ENCODE peak calls at places on chromosomes 11 and 22, in nine cellular contexts. N is lung microvascular endothelial cell; M is stimulated activated CD4-positive, alpha-beta T cell treated with anti-CD3 and anti-CD28 coated beads, TNF-alpha, amount 100 ng/mL, for 1 hour; Y is substantia nigra; C is Daoy; K is Peyer's patch; J is GM04504; V is NCI-H1417; F is GM03348. X is an unnamed sample.

GRCh38 chr11:130246719-130247118 is 68.0 kb downstream of the ZBTB44 start:
- DNase-seq in N (no peak), M (no peak), Y (no peak), C (no peak), K (no peak), J (no peak), V (no peak), F (no peak), X (no peak)

GRCh38 chr22:19876314-19876940 is 21.8 kb upstream of the GNB1L start:
- DNase-seq in N (no peak), M (no peak), Y (no peak), C (peak; percentile 80), K (peak; percentile 46), J (no peak), V (no peak), F (no peak), X (no peak)

GRCh38 chr11:27263046-27263445 is 100.0 kb downstream of the CCDC34 start:
- DNase-seq in N (no peak), M (no peak), Y (no peak), C (no peak), K (no peak), J (no peak), V (no peak), F (peak; percentile 31), X (no peak)

GRCh38 chr11:42239102-42239501 is 779.6 kb upstream of the LRRC4C start:
- DNase-seq in N (no peak), M (no peak), Y (no peak), C (no peak), K (no peak), J (peak; percentile 92), V (no peak), F (peak; percentile 53), X (no peak)

GRCh38 chr22:22710719-22711531 is 66.5 kb downstream of the GGTLC2 start:
- DNase-seq in N (peak; percentile 24), M (peak; percentile 76), Y (peak; percentile 31), C (peak; percentile 41), K (peak; percentile 93), J (no peak), V (peak; percentile 37), F (peak; percentile 77), X (peak; percentile 29)

GRCh38 chr11:35167451-35167954 is 28.5 kb downstream of the CD44 start:
- DNase-seq in N (no peak), M (no peak), Y (no peak), C (no peak), K (no peak), J (no peak), V (no peak), F (peak; percentile 40), X (no peak)

GRCh38 chr22:24208012-24208749 is 26.9 kb downstream of the SUSD2 start:
- DNase-seq in N (peak; percentile 98), M (no peak), Y (no peak), C (peak; percentile 86), K (no peak), J (peak; percentile 90), V (no peak), F (peak; percentile 86), X (no peak)

GRCh38 chr11:13258855-13259254 is 18.7 kb upstream of the BMAL1 start:
- DNase-seq in N (no peak), M (no peak), Y (no peak), C (no peak), K (no peak), J (no peak), V (no peak), F (no peak), X (no peak)

GRCh38 chr22:42169055-42169469 is 38.5 kb upstream of the CYP2D6 start:
- DNase-seq in N (peak; percentile 75), M (peak; percentile 50), Y (peak; percentile 63), C (peak; percentile 68), K (peak; percentile 88), J (no peak), V (peak; percentile 5), F (peak; percentile 80), X (no peak)

GRCh38 chr11:120343429-120343828 is 7.2 kb downstream of the ARHGEF12 start:
- DNase-seq in N (no peak), M (no peak), Y (peak; percentile 29), C (no peak), K (peak; percentile 53), J (no peak), V (no peak), F (no peak), X (no peak)

GRCh38 chr22:47035443-47035881 is 273.0 kb downstream of the TBC1D22A start:
- DNase-seq in N (no peak), M (no peak), Y (no peak), C (no peak), K (no peak), J (no peak), V (no peak), F (no peak), X (no peak)

GRCh38 chr11:66337103-66337899 is 1.1 kb upstream of the RIN1 start:
- DNase-seq in N (peak; percentile 29), M (no peak), Y (no peak), C (peak; percentile 39), K (no peak), J (no peak), V (no peak), F (no peak), X (no peak)

GRCh38 chr11:103202048-103202651 is 92.9 kb downstream of the DYNC2H1 start:
- DNase-seq in N (peak; percentile 55), M (no peak), Y (no peak), C (peak; percentile 13), K (no peak), J (peak; percentile 19), V (no peak), F (peak; percentile 58), X (no peak)

GRCh38 chr22:47310601-47311000 is 548.2 kb downstream of the TBC1D22A start:
- DNase-seq in N (no peak), M (no peak), Y (no peak), C (no peak), K (no peak), J (no peak), V (no peak), F (no peak), X (no peak)

GRCh38 chr11:95182397-95182796 is 48.6 kb downstream of the SESN3 start:
- DNase-seq in N (no peak), M (no peak), Y (no peak), C (no peak), K (no peak), J (no peak), V (no peak), F (no peak), X (no peak)

GRCh38 chr11:120096756-120097191 is 41.1 kb downstream of the TRIM29 start:
- DNase-seq in N (no peak), M (no peak), Y (no peak), C (no peak), K (no peak), J (no peak), V (no peak), F (no peak), X (no peak)

GRCh38 chr11:95138448-95138847 is 48.8 kb downstream of the ENDOD1 start:
- DNase-seq in N (peak; percentile 43), M (no peak), Y (no peak), C (no peak), K (no peak), J (no peak), V (no peak), F (no peak), X (no peak)

GRCh38 chr22:38796262-38796957 is 2.5 kb upstream of the DNAL4 start:
- DNase-seq in N (no peak), M (no peak), Y (no peak), C (no peak), K (no peak), J (no peak), V (no peak), F (no peak), X (no peak)

GRCh38 chr22:42289671-42290269 is 19.3 kb upstream of the TCF20 start:
- DNase-seq in N (no peak), M (no peak), Y (no peak), C (no peak), K (no peak), J (no peak), V (no peak), F (peak; percentile 43), X (no peak)

GRCh38 chr11:250740-251299 is 14.0 kb downstream of the PSMD13 start:
- DNase-seq in N (peak; percentile 68), M (peak; percentile 67), Y (peak; percentile 29), C (peak; percentile 41), K (peak; percentile 90), J (no peak), V (peak; percentile 8), F (peak; percentile 71), X (peak; percentile 19)

GRCh38 chr11:44950625-44951472 is at the start of gene TP53I11:
- DNase-seq in N (peak; percentile 78), M (peak; percentile 54), Y (peak; percentile 58), C (peak; percentile 76), K (peak; percentile 88), J (peak; percentile 44), V (peak; percentile 66), F (peak; percentile 96), X (peak; percentile 81)

GRCh38 chr11:114137054-114137453 is 77.5 kb downstream of the ZBTB16 start:
- DNase-seq in N (peak; percentile 63), M (no peak), Y (no peak), C (no peak), K (no peak), J (no peak), V (no peak), F (no peak), X (no peak)

GRCh38 chr11:6404341-6405038 is 14.2 kb downstream of the SMPD1 start:
- DNase-seq in N (no peak), M (no peak), Y (peak; percentile 46), C (peak; percentile 20), K (no peak), J (no peak), V (no peak), F (peak; percentile 50), X (no peak)

GRCh38 chr11:93005239-93005638 is 35.8 kb downstream of the MTNR1B start:
- DNase-seq in N (no peak), M (no peak), Y (no peak), C (no peak), K (no peak), J (no peak), V (no peak), F (peak; percentile 36), X (no peak)

GRCh38 chr11:78061088-78061920 is 2.4 kb upstream of the THRSP start:
- DNase-seq in N (no peak), M (no peak), Y (peak; percentile 3), C (no peak), K (no peak), J (no peak), V (no peak), F (no peak), X (no peak)

GRCh38 chr22:47069270-47069669 is 306.8 kb downstream of the TBC1D22A start:
- DNase-seq in N (no peak), M (no peak), Y (no peak), C (no peak), K (peak; percentile 18), J (no peak), V (no peak), F (no peak), X (no peak)

GRCh38 chr11:111427471-111427912 is 48.4 kb upstream of the POU2AF1 start:
- DNase-seq in N (peak; percentile 26), M (no peak), Y (no peak), C (peak; percentile 22), K (no peak), J (no peak), V (peak; percentile 10), F (no peak), X (peak; percentile 95)

GRCh38 chr11:112297248-112297866 is 36.7 kb upstream of the PLET1 start:
- DNase-seq in N (no peak), M (no peak), Y (no peak), C (no peak), K (no peak), J (no peak), V (no peak), F (no peak), X (no peak)

GRCh38 chr22:47783433-47784366 is 1021.2 kb downstream of the TBC1D22A start:
- DNase-seq in N (no peak), M (no peak), Y (no peak), C (no peak), K (peak; percentile 23), J (no peak), V (no peak), F (no peak), X (no peak)

X was measured in NCI-H526.